ENCODE peak calls at places on chromosomes 16 and 17, in eight cellular contexts. O is activated T-cell treated with anti-CD3 and anti-CD28 coated beads for 48 hours; P is HFF-Myc; R is stimulated activated naive CD8-positive, alpha-beta T cell treated with anti-CD3 and anti-CD28 coated beads, Interleukin-15, Interleukin-2, amounts not matched to agents 100 U/mL and 50 U/mL, for 24 hours; D is nucleus accumbens; C is skeletal muscle cell; H is GM20000; Y is SK-MEL-5. G is an unnamed sample.

GRCh38 chr17:68461589-68461988 is 4.3 kb upstream of the WIPI1 start:
- DNase-seq in O (peak), P (no peak), R (peak), D (no peak), C (no peak), H (no peak), Y (no peak), G (no peak)

GRCh38 chr16:58456193-58456592 is 43.8 kb upstream of the NDRG4 start:
- DNase-seq in O (no peak), P (no peak), R (no peak), D (no peak), C (no peak), H (no peak), Y (no peak), G (no peak)

GRCh38 chr17:32523017-32523680 is 36.4 kb downstream of the CDK5R1 start:
- DNase-seq in O (peak), P (no peak), R (peak), D (no peak), C (no peak), H (peak), Y (peak), G (no peak)

GRCh38 chr17:3873862-3874261 is 19.0 kb downstream of the CAMKK1 start:
- DNase-seq in O (no peak), P (no peak), R (no peak), D (no peak), C (no peak), H (no peak), Y (no peak), G (no peak)

GRCh38 chr16:2846511-2847310 is 11.3 kb downstream of the PRSS22 start:
- DNase-seq in O (no peak), P (no peak), R (no peak), D (no peak), C (peak), H (no peak), Y (peak), G (no peak)

GRCh38 chr17:15651583-15652110 is 32.1 kb upstream of the FBXW10B start:
- DNase-seq in O (peak), P (peak), R (no peak), D (peak), C (peak), H (peak), Y (peak), G (peak)

GRCh38 chr16:4376126-4376819 is 4.6 kb downstream of the VASN start:
- DNase-seq in O (no peak), P (no peak), R (no peak), D (peak), C (peak), H (no peak), Y (no peak), G (peak)

GRCh38 chr16:53743149-53743566 is 39.2 kb downstream of the FTO start:
- DNase-seq in O (no peak), P (no peak), R (peak), D (no peak), C (no peak), H (no peak), Y (peak), G (no peak)

GRCh38 chr17:72467841-72468653 is 347.2 kb downstream of the SOX9 start:
- DNase-seq in O (no peak), P (peak), R (no peak), D (peak), C (peak), H (no peak), Y (no peak), G (peak)

GRCh38 chr17:8012996-8013640 is 10.7 kb downstream of the GUCY2D start:
- DNase-seq in O (no peak), P (no peak), R (no peak), D (no peak), C (no peak), H (no peak), Y (no peak), G (no peak)

GRCh38 chr17:32623196-32623595 is 136.4 kb downstream of the CDK5R1 start:
- DNase-seq in O (no peak), P (no peak), R (no peak), D (no peak), C (no peak), H (no peak), Y (no peak), G (no peak)

GRCh38 chr16:75198135-75198600 is 8.8 kb downstream of the CTRB2 start:
- DNase-seq in O (no peak), P (peak), R (no peak), D (no peak), C (no peak), H (no peak), Y (no peak), G (no peak)

GRCh38 chr17:36616391-36617029 is 15.1 kb downstream of the MRM1 start:
- DNase-seq in O (no peak), P (no peak), R (no peak), D (no peak), C (no peak), H (no peak), Y (no peak), G (no peak)

GRCh38 chr16:85416267-85417109 is 196.6 kb upstream of the GSE1 start:
- DNase-seq in O (peak), P (no peak), R (peak), D (peak), C (no peak), H (peak), Y (peak), G (peak)

GRCh38 chr16:65809627-65810026 is 556.9 kb upstream of the CDH5 start:
- DNase-seq in O (no peak), P (no peak), R (no peak), D (no peak), C (no peak), H (no peak), Y (no peak), G (no peak)

GRCh38 chr17:50475362-50475761 is 3.3 kb upstream of the RSAD1 start:
- DNase-seq in O (no peak), P (no peak), R (no peak), D (no peak), C (no peak), H (no peak), Y (no peak), G (no peak)

GRCh38 chr16:85369741-85370528 is 243.2 kb upstream of the GSE1 start:
- DNase-seq in O (peak), P (no peak), R (peak), D (no peak), C (no peak), H (peak), Y (peak), G (peak)

GRCh38 chr17:35116845-35117244 is 2.8 kb downstream of the RAD51D start:
- DNase-seq in O (no peak), P (no peak), R (no peak), D (no peak), C (no peak), H (no peak), Y (no peak), G (no peak)

GRCh38 chr17:17722081-17722905 is 41.0 kb downstream of the RAI1 start:
- DNase-seq in O (no peak), P (no peak), R (peak), D (peak), C (no peak), H (peak), Y (no peak), G (no peak)

GRCh38 chr17:29630630-29631193 is 8.0 kb upstream of the CORO6 start:
- DNase-seq in O (no peak), P (no peak), R (no peak), D (no peak), C (no peak), H (no peak), Y (no peak), G (no peak)

GRCh38 chr16:12390644-12391043 is 413.0 kb downstream of the CPPED1 start:
- DNase-seq in O (no peak), P (no peak), R (no peak), D (no peak), C (no peak), H (no peak), Y (no peak), G (no peak)

GRCh38 chr16:4529085-4530060 is 9.2 kb downstream of the CDIP1 start:
- DNase-seq in O (no peak), P (no peak), R (no peak), D (no peak), C (peak), H (peak), Y (no peak), G (no peak)

GRCh38 chr17:57552114-57552601 is 192.9 kb downstream of the CCDC182 start:
- DNase-seq in O (peak), P (no peak), R (peak), D (peak), C (no peak), H (peak), Y (peak), G (no peak)

GRCh38 chr17:19799796-19800195 is 51.7 kb upstream of the ALDH3A1 start:
- DNase-seq in O (no peak), P (no peak), R (no peak), D (no peak), C (no peak), H (no peak), Y (no peak), G (no peak)

GRCh38 chr16:74186589-74186988 is 110.0 kb upstream of the PSMD7 start:
- DNase-seq in O (no peak), P (peak), R (no peak), D (no peak), C (peak), H (no peak), Y (no peak), G (no peak)

GRCh38 chr16:29674188-29674587 is 4.8 kb upstream of the QPRT start:
- DNase-seq in O (no peak), P (no peak), R (no peak), D (peak), C (no peak), H (no peak), Y (no peak), G (peak)

GRCh38 chr17:7356072-7356549 is 1.2 kb downstream of the TMEM95 start:
- DNase-seq in O (peak), P (no peak), R (peak), D (peak), C (no peak), H (peak), Y (peak), G (peak)

GRCh38 chr16:24800586-24800985 is 45.2 kb upstream of the SLC5A11 start:
- DNase-seq in O (no peak), P (no peak), R (no peak), D (no peak), C (no peak), H (no peak), Y (peak), G (no peak)

GRCh38 chr17:48733632-48734327 is 5.2 kb upstream of the HOXB13 start:
- DNase-seq in O (no peak), P (no peak), R (no peak), D (no peak), C (no peak), H (no peak), Y (no peak), G (no peak)

GRCh38 chr17:61196799-61197198 is 202.8 kb upstream of the TBX2 start:
- DNase-seq in O (no peak), P (no peak), R (no peak), D (no peak), C (no peak), H (no peak), Y (no peak), G (no peak)

GRCh38 chr16:13098536-13098935 is 197.1 kb downstream of the SHISA9 start:
- DNase-seq in O (no peak), P (no peak), R (no peak), D (no peak), C (no peak), H (no peak), Y (no peak), G (no peak)

GRCh38 chr16:83956336-83957289 is 3.6 kb downstream of the OSGIN1 start:
- DNase-seq in O (peak), P (peak), R (peak), D (peak), C (no peak), H (peak), Y (peak), G (peak)

GRCh38 chr16:54489225-54489781 is 202.7 kb upstream of the IRX3 start:
- DNase-seq in O (no peak), P (no peak), R (no peak), D (no peak), C (no peak), H (no peak), Y (no peak), G (no peak)

GRCh38 chr16:15483857-15484256 is 49.5 kb downstream of the BMERB1 start:
- DNase-seq in O (no peak), P (no peak), R (no peak), D (no peak), C (no peak), H (no peak), Y (no peak), G (no peak)

GRCh38 chr17:17128476-17129075 is 77.6 kb downstream of the PLD6 start:
- DNase-seq in O (no peak), P (no peak), R (no peak), D (peak), C (no peak), H (no peak), Y (no peak), G (no peak)

GRCh38 chr17:21374455-21375161 is 1.5 kb upstream of the KCNJ12 start:
- DNase-seq in O (no peak), P (no peak), R (no peak), D (no peak), C (no peak), H (no peak), Y (no peak), G (no peak)

GRCh38 chr16:78184554-78185183 is 85.2 kb downstream of the WWOX start:
- DNase-seq in O (no peak), P (peak), R (no peak), D (no peak), C (no peak), H (no peak), Y (peak), G (no peak)

G was measured in left ventricle myocardium inferior.